ENCODE peak calls at places on chromosome 6, in five cellular contexts. One of them, this sample, is unnamed. For H3K27me3, the result is how much of the 10 kb centered on the place peaks cover.

GRCh38 chr6:56513631-56514030 is 129.1 kb downstream of the DST start:
- DNase-seq in naive thymus-derived CD4-positive, alpha-beta T cell: no peak
- DNase-seq in Panc1: no peak
- DNase-seq in NT2/D1: no peak
- DNase-seq in tibial nerve: no peak
- DNase-seq in this sample: no peak

GRCh38 chr6:16104624-16105023 is 24.3 kb upstream of the MYLIP start:
- DNase-seq in Panc1: no peak
- DNase-seq in NT2/D1: no peak
- DNase-seq in tibial nerve: no peak
- DNase-seq in naive thymus-derived CD4-positive, alpha-beta T cell: no peak
- DNase-seq in this sample: no peak

GRCh38 chr6:120405947-120406346 is 928.3 kb downstream of the TBC1D32 start:
- DNase-seq in Panc1: no peak
- DNase-seq in naive thymus-derived CD4-positive, alpha-beta T cell: no peak
- DNase-seq in tibial nerve: no peak
- DNase-seq in NT2/D1: peak
- DNase-seq in this sample: no peak

GRCh38 chr6:149483302-149483701 is 1.5 kb downstream of the ZC3H12D start:
- DNase-seq in naive thymus-derived CD4-positive, alpha-beta T cell: no peak
- DNase-seq in tibial nerve: no peak
- DNase-seq in Panc1: no peak
- DNase-seq in NT2/D1: no peak
- DNase-seq in this sample: no peak

GRCh38 chr6:167550936-167551633 is 226.2 kb downstream of the TTLL2 start:
- DNase-seq in tibial nerve: peak
- DNase-seq in naive thymus-derived CD4-positive, alpha-beta T cell: no peak
- DNase-seq in Panc1: no peak
- DNase-seq in NT2/D1: no peak
- DNase-seq in this sample: peak

GRCh38 chr6:113359155-113360140 is 497.7 kb upstream of the MARCKS start:
- DNase-seq in Panc1: no peak
- DNase-seq in NT2/D1: no peak
- DNase-seq in naive thymus-derived CD4-positive, alpha-beta T cell: no peak
- DNase-seq in tibial nerve: no peak
- DNase-seq in this sample: no peak

GRCh38 chr6:28982476-28983266 is 22.4 kb downstream of the ZNF311 start:
- DNase-seq in Panc1: no peak
- DNase-seq in naive thymus-derived CD4-positive, alpha-beta T cell: peak
- DNase-seq in tibial nerve: peak
- DNase-seq in NT2/D1: no peak
- DNase-seq in this sample: peak

GRCh38 chr6:106318851-106319250 is 6.7 kb downstream of the ATG5 start:
- DNase-seq in tibial nerve: no peak
- DNase-seq in NT2/D1: no peak
- DNase-seq in Panc1: no peak
- DNase-seq in naive thymus-derived CD4-positive, alpha-beta T cell: no peak
- DNase-seq in this sample: no peak

GRCh38 chr6:47070461-47070860 is 28.3 kb upstream of the ADGRF1 start:
- DNase-seq in NT2/D1: no peak
- DNase-seq in naive thymus-derived CD4-positive, alpha-beta T cell: no peak
- DNase-seq in tibial nerve: no peak
- DNase-seq in Panc1: no peak
- DNase-seq in this sample: no peak
- H3K4me3 ChIP-seq in NT2/D1: no peak
- H3K4me3 ChIP-seq in naive thymus-derived CD4-positive, alpha-beta T cell: no peak
- H3K4me3 ChIP-seq in tibial nerve: no peak
- H3K4me3 ChIP-seq in Panc1: no peak
- H3K4me3 ChIP-seq in this sample: no peak

DNA sequence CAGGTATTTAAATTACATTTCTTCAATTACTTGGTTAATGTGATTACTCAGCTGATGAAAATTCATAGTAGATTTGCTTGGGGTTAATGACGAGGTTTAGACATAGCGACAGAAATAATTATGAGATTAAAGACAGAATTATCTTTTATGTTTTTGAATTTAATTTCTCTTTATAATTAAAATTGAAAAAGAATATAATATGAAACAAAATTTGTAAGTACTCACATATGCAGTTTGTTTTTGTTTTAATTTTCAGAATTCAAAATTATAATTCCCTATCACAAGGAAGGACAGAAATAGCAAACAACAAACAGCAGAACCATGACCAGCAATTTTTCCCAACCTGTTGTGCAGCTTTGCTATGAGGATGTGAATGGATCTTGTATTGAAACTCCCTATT is at the start of gene TAAR8:
- DNase-seq in tibial nerve: no peak
- DNase-seq in Panc1: no peak
- DNase-seq in naive thymus-derived CD4-positive, alpha-beta T cell: no peak
- DNase-seq in NT2/D1: no peak
- DNase-seq in this sample: no peak
- H3K27me3 ChIP-seq in tibial nerve: under half
- H3K27me3 ChIP-seq in Panc1: under half
- H3K27me3 ChIP-seq in naive thymus-derived CD4-positive, alpha-beta T cell: under half
- H3K27me3 ChIP-seq in NT2/D1: under half
- H3K27me3 ChIP-seq in this sample: under half

GRCh38 chr6:134521116-134521501 is 203.2 kb upstream of the SGK1 start:
- DNase-seq in NT2/D1: no peak
- DNase-seq in Panc1: no peak
- DNase-seq in tibial nerve: no peak
- DNase-seq in naive thymus-derived CD4-positive, alpha-beta T cell: no peak
- DNase-seq in this sample: no peak
- H3K4me3 ChIP-seq in NT2/D1: no peak
- H3K4me3 ChIP-seq in Panc1: no peak
- H3K4me3 ChIP-seq in tibial nerve: no peak
- H3K4me3 ChIP-seq in naive thymus-derived CD4-positive, alpha-beta T cell: no peak
- H3K4me3 ChIP-seq in this sample: no peak

GRCh38 chr6:100267721-100268123 is 197.0 kb downstream of the SIM1 start:
- DNase-seq in tibial nerve: no peak
- DNase-seq in Panc1: no peak
- DNase-seq in NT2/D1: no peak
- DNase-seq in naive thymus-derived CD4-positive, alpha-beta T cell: no peak
- DNase-seq in this sample: no peak
- H3K27me3 ChIP-seq in tibial nerve: under half
- H3K27me3 ChIP-seq in Panc1: under half
- H3K27me3 ChIP-seq in NT2/D1: under half
- H3K27me3 ChIP-seq in naive thymus-derived CD4-positive, alpha-beta T cell: under half
- H3K27me3 ChIP-seq in this sample: under half

GRCh38 chr6:7725849-7726415 is at the start of gene BMP6:
- DNase-seq in tibial nerve: peak
- DNase-seq in NT2/D1: peak
- DNase-seq in Panc1: peak
- DNase-seq in naive thymus-derived CD4-positive, alpha-beta T cell: no peak
- DNase-seq in this sample: peak
- H3K4me3 ChIP-seq in tibial nerve: peak
- H3K4me3 ChIP-seq in NT2/D1: peak
- H3K4me3 ChIP-seq in Panc1: peak
- H3K4me3 ChIP-seq in naive thymus-derived CD4-positive, alpha-beta T cell: peak
- H3K4me3 ChIP-seq in this sample: peak

GRCh38 chr6:73231986-73232391 is 6.7 kb upstream of the KHDC1L start:
- DNase-seq in Panc1: no peak
- DNase-seq in naive thymus-derived CD4-positive, alpha-beta T cell: no peak
- DNase-seq in tibial nerve: no peak
- DNase-seq in NT2/D1: no peak
- DNase-seq in this sample: no peak
- H3K27me3 ChIP-seq in Panc1: under half
- H3K27me3 ChIP-seq in naive thymus-derived CD4-positive, alpha-beta T cell: under half
- H3K27me3 ChIP-seq in tibial nerve: under half
- H3K27me3 ChIP-seq in NT2/D1: under half
- H3K27me3 ChIP-seq in this sample: under half

DNA sequence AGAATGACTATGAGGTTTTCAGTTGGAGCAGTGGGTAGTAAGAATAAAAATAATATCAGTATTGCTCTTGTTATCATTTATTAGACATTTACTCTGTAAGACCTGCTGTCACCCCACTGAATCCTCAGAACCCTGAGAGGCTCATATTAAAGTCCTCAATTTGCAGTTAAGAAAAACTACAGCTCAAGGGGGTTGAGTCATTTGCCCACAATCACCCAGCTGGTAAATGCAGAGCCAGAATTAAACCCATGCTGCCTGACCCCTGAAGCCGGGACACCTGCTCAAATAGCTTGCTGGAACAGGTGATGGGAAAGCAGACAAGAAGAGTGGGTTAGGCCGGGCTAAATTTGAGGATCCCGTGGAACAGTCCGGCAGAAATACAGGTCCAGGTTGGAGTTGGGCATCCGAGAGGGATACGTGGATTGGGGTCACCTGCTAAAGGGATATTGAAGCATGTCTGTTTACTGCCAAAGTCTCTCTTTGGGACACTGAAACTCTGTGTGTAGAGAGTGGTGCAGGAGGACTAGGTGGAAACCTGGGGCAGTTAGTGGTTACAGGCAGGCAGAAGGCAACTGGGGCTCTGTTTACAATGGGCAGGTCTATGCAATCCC is 344.1 kb downstream of the CDC5L start:
- DNase-seq in tibial nerve: no peak
- DNase-seq in Panc1: no peak
- DNase-seq in naive thymus-derived CD4-positive, alpha-beta T cell: no peak
- DNase-seq in NT2/D1: no peak
- DNase-seq in this sample: no peak
- H3K4me3 ChIP-seq in tibial nerve: no peak
- H3K4me3 ChIP-seq in Panc1: no peak
- H3K4me3 ChIP-seq in naive thymus-derived CD4-positive, alpha-beta T cell: no peak
- H3K4me3 ChIP-seq in NT2/D1: no peak
- H3K4me3 ChIP-seq in this sample: no peak

This sample was measured in ovary.